ENCODE peak calls at places on chromosome 19, in nine cellular contexts. C, H, A, N, I, R, L, B and Q are unnamed samples.

GRCh38 chr19:17289489-17289888 is 7.8 kb downstream of the ANKLE1 start:
- DNase-seq in C (no peak), H (peak), A (peak), N (no peak), I (peak), R (no peak), L (no peak), B (peak), Q (no peak)

GRCh38 chr19:30359936-30360335 is 12.2 kb upstream of the ZNF536 start:
- DNase-seq in C (no peak), H (no peak), A (no peak), N (no peak), I (no peak), R (no peak), L (no peak), B (no peak), Q (no peak)

GRCh38 chr19:17948967-17949930 is 16.4 kb downstream of the CCDC124 start:
- DNase-seq in C (no peak), H (no peak), A (no peak), N (no peak), I (no peak), R (no peak), L (no peak), B (no peak), Q (no peak)

GRCh38 chr19:45263013-45263412 is 11.9 kb downstream of the MARK4 start:
- DNase-seq in C (no peak), H (no peak), A (no peak), N (no peak), I (no peak), R (no peak), L (no peak), B (no peak), Q (no peak)

GRCh38 chr19:11560404-11560988 is 1.5 kb upstream of the ELOF1 start:
- DNase-seq in C (peak), H (no peak), A (peak), N (peak), I (peak), R (peak), L (peak), B (peak), Q (peak)

GRCh38 chr19:7419777-7420439 is 68.9 kb downstream of the PEX11G start:
- DNase-seq in C (no peak), H (no peak), A (no peak), N (no peak), I (no peak), R (no peak), L (no peak), B (no peak), Q (no peak)

GRCh38 chr19:39426170-39426569 is 9.6 kb downstream of the RPS16 start:
- DNase-seq in C (no peak), H (no peak), A (no peak), N (no peak), I (no peak), R (no peak), L (no peak), B (no peak), Q (no peak)

GRCh38 chr19:46299004-46299509 is 2.2 kb downstream of the HIF3A start:
- DNase-seq in C (peak), H (peak), A (peak), N (peak), I (peak), R (peak), L (no peak), B (no peak), Q (peak)

GRCh38 chr19:1001538-1002166 is 1.4 kb downstream of the GRIN3B start:
- DNase-seq in C (no peak), H (no peak), A (no peak), N (no peak), I (no peak), R (no peak), L (peak), B (peak), Q (no peak)

GRCh38 chr19:47232422-47233211 is 1.6 kb upstream of the BBC3 start:
- DNase-seq in C (no peak), H (no peak), A (peak), N (no peak), I (peak), R (no peak), L (no peak), B (no peak), Q (no peak)

GRCh38 chr19:32823747-32824102 is 45.8 kb downstream of the SLC7A9 start:
- DNase-seq in C (no peak), H (no peak), A (no peak), N (no peak), I (no peak), R (no peak), L (no peak), B (no peak), Q (no peak)

GRCh38 chr19:28553764-28554163 is 659.2 kb downstream of the UQCRFS1 start:
- DNase-seq in C (no peak), H (no peak), A (no peak), N (no peak), I (no peak), R (no peak), L (no peak), B (no peak), Q (no peak)

GRCh38 chr19:18878058-18878797 is 17.7 kb downstream of the CERS1 start:
- DNase-seq in C (no peak), H (no peak), A (no peak), N (no peak), I (no peak), R (no peak), L (no peak), B (no peak), Q (no peak)

GRCh38 chr19:16417660-16418596 is 53.8 kb downstream of the EPS15L1 start:
- DNase-seq in C (no peak), H (no peak), A (peak), N (peak), I (no peak), R (peak), L (peak), B (peak), Q (no peak)

GRCh38 chr19:33040994-33041827 is 23.5 kb downstream of the RHPN2 start:
- DNase-seq in C (no peak), H (peak), A (peak), N (no peak), I (no peak), R (no peak), L (no peak), B (no peak), Q (no peak)

GRCh38 chr19:4474504-4475136 is 2.5 kb downstream of the HDGFL2 start:
- DNase-seq in C (peak), H (no peak), A (no peak), N (peak), I (no peak), R (peak), L (no peak), B (peak), Q (no peak)

GRCh38 chr19:6100284-6100915 is 9.9 kb downstream of the RFX2 start:
- DNase-seq in C (no peak), H (no peak), A (no peak), N (no peak), I (no peak), R (no peak), L (no peak), B (peak), Q (no peak)

GRCh38 chr19:49395581-49396407 is 7.7 kb downstream of the KASH5 start:
- DNase-seq in C (no peak), H (no peak), A (no peak), N (no peak), I (no peak), R (no peak), L (no peak), B (no peak), Q (no peak)

GRCh38 chr19:43362179-43362578 is 8.7 kb downstream of the CD177 start:
- DNase-seq in C (no peak), H (peak), A (peak), N (no peak), I (peak), R (no peak), L (no peak), B (no peak), Q (no peak)

GRCh38 chr19:9054768-9055167 is 32.1 kb upstream of the OR1M1 start:
- DNase-seq in C (no peak), H (no peak), A (no peak), N (no peak), I (no peak), R (no peak), L (no peak), B (no peak), Q (no peak)

GRCh38 chr19:12791345-12792047 is at the start of gene JUNB:
- DNase-seq in C (peak), H (peak), A (peak), N (peak), I (peak), R (peak), L (peak), B (peak), Q (no peak)

GRCh38 chr19:55490478-55491436 is 2.5 kb downstream of the SSC5D start:
- DNase-seq in C (no peak), H (no peak), A (no peak), N (no peak), I (no peak), R (no peak), L (no peak), B (no peak), Q (no peak)

GRCh38 chr19:49564616-49565045 is 15.7 kb downstream of the NOSIP start:
- DNase-seq in C (no peak), H (no peak), A (no peak), N (no peak), I (no peak), R (no peak), L (no peak), B (no peak), Q (no peak)

GRCh38 chr19:39315933-39316332 is 4.7 kb downstream of the LRFN1 start:
- DNase-seq in C (no peak), H (no peak), A (no peak), N (no peak), I (no peak), R (no peak), L (no peak), B (no peak), Q (no peak)

GRCh38 chr19:27694361-27695055 is 1518.4 kb downstream of the UQCRFS1 start:
- DNase-seq in C (no peak), H (no peak), A (no peak), N (no peak), I (no peak), R (no peak), L (no peak), B (no peak), Q (no peak)

GRCh38 chr19:45376045-45376724 is 5.8 kb upstream of the ERCC2 start:
- DNase-seq in C (peak), H (peak), A (peak), N (no peak), I (peak), R (no peak), L (no peak), B (no peak), Q (peak)

GRCh38 chr19:15437355-15438123 is 12.2 kb downstream of the WIZ start:
- DNase-seq in C (no peak), H (peak), A (no peak), N (no peak), I (no peak), R (no peak), L (no peak), B (no peak), Q (no peak)

GRCh38 chr19:34317311-34317927 is 47.6 kb upstream of the GPI start:
- DNase-seq in C (no peak), H (no peak), A (no peak), N (no peak), I (no peak), R (no peak), L (no peak), B (no peak), Q (no peak)

GRCh38 chr19:53581871-53582279 is 43.9 kb downstream of the ZNF331 start:
- DNase-seq in C (no peak), H (no peak), A (no peak), N (no peak), I (no peak), R (no peak), L (no peak), B (no peak), Q (no peak)

GRCh38 chr19:43229315-43229714 is 23.9 kb upstream of the PSG4 start:
- DNase-seq in C (no peak), H (no peak), A (peak), N (no peak), I (no peak), R (no peak), L (no peak), B (no peak), Q (no peak)

GRCh38 chr19:49347835-49348234 is 12.6 kb downstream of the CD37 start:
- DNase-seq in C (peak), H (peak), A (peak), N (no peak), I (peak), R (no peak), L (no peak), B (peak), Q (no peak)

GRCh38 chr19:40932008-40932959 is 50.3 kb upstream of the CYP2A7 start:
- DNase-seq in C (no peak), H (no peak), A (no peak), N (no peak), I (no peak), R (no peak), L (no peak), B (no peak), Q (no peak)

GRCh38 chr19:53365899-53366493 is 491 bp downstream of the ZNF525 start:
- DNase-seq in C (no peak), H (peak), A (peak), N (no peak), I (no peak), R (no peak), L (peak), B (peak), Q (no peak)

GRCh38 chr19:40263440-40264313 is 21.5 kb downstream of the AKT2 start:
- DNase-seq in C (no peak), H (no peak), A (no peak), N (no peak), I (no peak), R (no peak), L (no peak), B (no peak), Q (no peak)

GRCh38 chr19:44722131-44723121 is 23.5 kb downstream of the CEACAM16 start:
- DNase-seq in C (no peak), H (no peak), A (peak), N (no peak), I (no peak), R (no peak), L (no peak), B (no peak), Q (no peak)

GRCh38 chr19:30420881-30421280 is 48.7 kb downstream of the ZNF536 start:
- DNase-seq in C (no peak), H (no peak), A (no peak), N (no peak), I (no peak), R (no peak), L (no peak), B (no peak), Q (no peak)

GRCh38 chr19:1163934-1164683 is 10.0 kb downstream of the SBNO2 start:
- DNase-seq in C (no peak), H (no peak), A (no peak), N (no peak), I (no peak), R (no peak), L (no peak), B (no peak), Q (no peak)